ENCODE peak calls at places on chromosome 5, in five cellular contexts. Z, M, N, O and B are unnamed samples.

GRCh38 chr5:151075698-151076331 is 5.0 kb downstream of the TNIP1 start:
- DNase-seq in N (no peak), Z (no peak), M (peak), O (peak), B (no peak)

GRCh38 chr5:9361835-9362234 is 184.0 kb downstream of the SEMA5A start:
- DNase-seq in M (peak), O (peak), N (no peak), Z (no peak), B (no peak)

GRCh38 chr5:133192716-133193115 is 140.9 kb downstream of the HSPA4 start:
- DNase-seq in N (no peak), O (no peak), Z (no peak), M (no peak), B (no peak)

GRCh38 chr5:83034036-83034435 is 43.2 kb downstream of the TMEM167A start:
- DNase-seq in O (no peak), Z (no peak), M (no peak), N (no peak), B (no peak)

GRCh38 chr5:124997186-124997893 is 250.9 kb upstream of the ZNF608 start:
- DNase-seq in M (peak), N (peak), Z (no peak), O (no peak), B (no peak)

GRCh38 chr5:180078348-180078747 is 6.8 kb upstream of the RNF130 start:
- DNase-seq in N (no peak), M (no peak), Z (no peak), O (no peak), B (no peak)

GRCh38 chr5:37906416-37906815 is 66.6 kb upstream of the GDNF start:
- DNase-seq in N (no peak), Z (no peak), M (no peak), O (no peak), B (no peak)

GRCh38 chr5:126805108-126805507 is 28.2 kb downstream of the LMNB1 start:
- DNase-seq in M (peak), O (no peak), Z (no peak), N (peak), B (no peak)

GRCh38 chr5:40675396-40676133 is 4.2 kb upstream of the PTGER4 start:
- DNase-seq in M (no peak), N (no peak), O (no peak), Z (no peak), B (no peak)

DNA sequence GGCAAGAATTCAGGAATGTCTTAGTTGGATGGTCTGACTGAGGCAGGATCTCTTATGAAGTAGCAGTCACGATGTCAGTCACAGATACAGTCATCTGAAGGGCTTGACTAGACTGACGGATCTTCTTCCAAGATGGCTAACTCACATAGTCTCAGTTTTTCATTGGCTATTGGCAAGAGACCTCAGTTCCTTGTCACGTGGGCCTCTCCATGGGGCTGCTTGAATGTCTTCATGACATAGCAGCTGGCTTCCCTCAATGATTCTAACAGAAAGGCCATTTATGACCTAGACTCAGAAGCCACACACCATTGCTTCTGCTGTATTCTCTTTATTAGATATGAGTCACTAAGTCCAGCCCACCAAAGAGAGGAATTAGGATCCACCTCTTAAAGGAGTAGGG is 4.7 kb downstream of the APC start:
- DNase-seq in O (no peak), Z (no peak), M (peak), N (no peak), B (no peak)
- H3K27ac ChIP-seq in O (no peak), Z (no peak), M (no peak), N (no peak), B (no peak)

GRCh38 chr5:17037751-17038150 is 101.7 kb upstream of the MYO10 start:
- DNase-seq in M (peak), O (no peak), N (peak), Z (no peak), B (no peak)
- H3K27ac ChIP-seq in M (no peak), O (no peak), N (peak), Z (no peak), B (no peak)

DNA sequence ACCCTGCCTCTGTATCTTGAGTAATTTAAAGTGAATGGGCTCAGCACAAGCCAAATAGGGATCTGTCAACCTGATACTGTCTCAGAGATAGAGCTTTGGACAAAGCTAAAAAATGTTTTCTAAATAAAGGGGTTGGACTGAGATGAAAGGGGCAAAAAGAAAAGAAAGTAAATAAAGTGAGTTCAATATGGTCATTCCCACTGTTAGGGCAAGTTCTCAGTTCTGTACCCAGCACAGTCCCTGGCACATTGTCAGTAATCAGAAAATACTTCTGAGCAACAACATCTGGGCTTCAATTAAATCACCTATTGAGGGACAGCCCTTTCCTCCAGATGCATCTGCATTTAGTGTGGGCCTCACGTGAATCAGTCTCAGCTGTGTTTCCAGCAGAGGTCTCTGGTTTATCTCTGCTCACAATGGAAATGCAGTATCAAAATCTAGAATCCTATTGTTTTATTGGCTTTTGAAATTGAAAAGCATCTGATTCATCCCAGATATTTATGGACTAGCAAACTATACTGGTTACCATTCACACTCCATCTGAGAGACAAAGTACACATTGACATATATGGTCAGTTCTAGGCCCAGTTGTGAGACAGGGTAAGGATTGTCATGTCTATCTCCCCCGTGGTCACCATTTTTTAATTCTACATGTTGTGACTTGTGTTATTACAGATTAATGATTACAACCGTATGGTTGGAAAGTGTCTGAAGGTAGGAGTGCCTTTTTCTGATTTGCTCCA is 35.7 kb downstream of the ZNF474 start:
- DNase-seq in O (no peak), Z (no peak), N (no peak), M (no peak), B (no peak)
- H3K27ac ChIP-seq in O (no peak), Z (peak), N (peak), M (peak), B (no peak)

GRCh38 chr5:142561486-142562097 is 124.3 kb downstream of the FGF1 start:
- DNase-seq in O (no peak), M (no peak), N (peak), Z (no peak), B (no peak)
- H3K27ac ChIP-seq in O (no peak), M (no peak), N (peak), Z (peak), B (peak)

GRCh38 chr5:78509145-78509865 is 139.3 kb downstream of the LHFPL2 start:
- DNase-seq in O (no peak), N (no peak), M (no peak), Z (no peak), B (no peak)

GRCh38 chr5:78512440-78512839 is 136.1 kb downstream of the LHFPL2 start:
- DNase-seq in Z (no peak), N (no peak), O (no peak), M (no peak), B (no peak)

GRCh38 chr5:78509884-78510769 is 138.4 kb downstream of the LHFPL2 start:
- DNase-seq in O (peak), N (no peak), Z (peak), M (peak), B (peak)

GRCh38 chr5:78508231-78508765 is 140.3 kb downstream of the LHFPL2 start:
- DNase-seq in M (peak), O (no peak), Z (no peak), N (peak), B (no peak)

GRCh38 chr5:78511116-78511906 is 137.3 kb downstream of the LHFPL2 start:
- DNase-seq in O (no peak), Z (no peak), N (no peak), M (no peak), B (peak)
- H3K27ac ChIP-seq in O (peak), Z (peak), N (no peak), M (no peak), B (peak)

DNA sequence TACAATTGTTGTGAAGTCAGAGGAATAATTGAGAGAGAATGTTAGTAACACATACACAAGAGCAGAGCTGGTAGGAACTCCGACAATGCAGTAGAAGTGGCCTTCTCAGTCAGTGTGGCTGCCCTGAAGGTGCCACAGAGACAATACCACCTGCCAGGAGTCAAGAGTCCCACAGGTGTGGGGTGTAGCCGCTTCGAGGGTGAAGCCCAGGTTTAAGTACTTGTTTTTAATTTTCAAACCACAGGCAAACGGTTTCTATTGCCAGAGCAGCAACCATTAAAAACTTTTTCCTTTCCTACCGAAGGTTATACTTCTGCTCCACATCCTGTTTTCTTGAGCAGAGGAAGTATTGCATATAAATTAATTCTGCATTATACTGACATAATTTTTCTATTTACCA is 12.7 kb upstream of the ACTBL2 start:
- DNase-seq in N (no peak), Z (no peak), O (no peak), M (no peak), B (no peak)
- H3K27ac ChIP-seq in N (peak), Z (peak), O (peak), M (peak), B (no peak)

GRCh38 chr5:6744841-6745705 is 31.8 kb downstream of the TENT4A start:
- DNase-seq in N (no peak), Z (no peak), M (no peak), O (no peak), B (peak)
- H3K27ac ChIP-seq in N (no peak), Z (no peak), M (no peak), O (no peak), B (no peak)

GRCh38 chr5:149740341-149740740 is 10.2 kb downstream of the PPARGC1B start:
- DNase-seq in O (no peak), M (no peak), Z (no peak), N (no peak), B (no peak)
- H3K27ac ChIP-seq in O (no peak), M (no peak), Z (no peak), N (no peak), B (no peak)

DNA sequence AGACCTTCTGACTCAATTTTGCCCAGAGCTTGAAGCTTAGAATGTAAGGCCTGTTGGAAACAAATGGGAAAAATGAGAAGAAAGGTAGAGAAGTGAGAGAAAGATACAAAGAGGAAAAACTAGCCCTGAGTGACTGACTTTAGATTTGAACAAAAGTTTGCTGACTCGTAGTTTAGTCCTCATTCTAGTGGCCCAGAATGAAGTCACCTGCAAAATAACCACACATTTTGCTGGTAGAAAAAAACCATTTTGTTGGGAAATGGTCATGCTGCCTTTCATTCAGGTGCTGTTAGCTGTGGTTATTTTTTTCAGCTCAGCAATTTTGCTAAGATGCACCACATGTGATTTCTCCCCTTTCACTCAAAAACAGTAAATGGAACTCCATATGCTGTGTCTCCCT is 98.9 kb downstream of the MRPS27 start:
- DNase-seq in M (no peak), O (no peak), N (no peak), Z (no peak), B (no peak)
- H3K27ac ChIP-seq in M (no peak), O (no peak), N (no peak), Z (no peak), B (no peak)

GRCh38 chr5:5221731-5222130 is 81.6 kb downstream of the ADAMTS16 start:
- DNase-seq in N (peak), M (peak), Z (no peak), O (no peak), B (no peak)
- H3K27ac ChIP-seq in N (peak), M (peak), Z (no peak), O (no peak), B (no peak)